ENCODE peak calls at places on chromosomes 1 and 21, in nine cellular contexts. M is lung; U is PC-3; O is CD8-positive, alpha-beta T cell; W is left ventricle myocardium inferior; P is cardiac muscle cell; K is lower lobe of right lung; B is astrocyte; S is right lobe of liver. F is an unnamed sample.

GRCh38 chr1:48526045-48526714 is 54.2 kb upstream of the SPATA6 start:
- DNase-seq in M (peak; percentile 30), B (no peak), W (no peak), O (no peak), U (peak; percentile 35), P (no peak), K (no peak), S (no peak), F (no peak)

GRCh38 chr21:26962516-26963305 is 4.2 kb downstream of the ADAMTS5 start:
- DNase-seq in K (no peak), S (no peak), W (no peak), P (no peak), O (no peak), M (no peak), U (no peak), B (no peak), F (no peak)

GRCh38 chr1:211551628-211552465 is 27.1 kb downstream of the SLC30A1 start:
- DNase-seq in B (peak; percentile 79), O (no peak), P (no peak), W (no peak), M (no peak), S (no peak), K (no peak), U (peak; percentile 50), F (peak; percentile 81)

GRCh38 chr1:6041432-6042062 is 4.1 kb upstream of the KCNAB2 start:
- DNase-seq in W (no peak), P (peak; percentile 58), S (no peak), U (peak; percentile 63), B (no peak), K (peak; percentile 70), M (no peak), O (peak; percentile 36), F (no peak)

GRCh38 chr1:172756029-172756428 is 97.1 kb downstream of the FASLG start:
- DNase-seq in B (no peak), S (no peak), O (no peak), P (no peak), K (no peak), M (no peak), W (no peak), U (no peak), F (no peak)

GRCh38 chr1:228753933-228754332 is 18.7 kb downstream of the RHOU start:
- DNase-seq in B (no peak), P (no peak), S (no peak), K (no peak), M (no peak), W (no peak), U (no peak), O (no peak), F (no peak)

GRCh38 chr1:108561731-108562326 is 1.9 kb downstream of the EEIG2 start:
- DNase-seq in M (peak; percentile 77), O (peak; percentile 88), K (peak; percentile 88), P (peak; percentile 53), U (peak; percentile 84), S (peak; percentile 83), B (no peak), W (peak; percentile 38), F (peak; percentile 40)

GRCh38 chr21:17554619-17555472 is 42.0 kb downstream of the CXADR start:
- DNase-seq in O (no peak), S (no peak), M (no peak), U (peak; percentile 20), K (no peak), W (no peak), B (no peak), P (peak; percentile 42), F (peak; percentile 13)

GRCh38 chr1:60090662-60091061 is 17.1 kb upstream of the C1orf87 start:
- DNase-seq in W (no peak), K (no peak), B (no peak), O (no peak), P (no peak), S (no peak), U (no peak), M (no peak), F (no peak)

DNA sequence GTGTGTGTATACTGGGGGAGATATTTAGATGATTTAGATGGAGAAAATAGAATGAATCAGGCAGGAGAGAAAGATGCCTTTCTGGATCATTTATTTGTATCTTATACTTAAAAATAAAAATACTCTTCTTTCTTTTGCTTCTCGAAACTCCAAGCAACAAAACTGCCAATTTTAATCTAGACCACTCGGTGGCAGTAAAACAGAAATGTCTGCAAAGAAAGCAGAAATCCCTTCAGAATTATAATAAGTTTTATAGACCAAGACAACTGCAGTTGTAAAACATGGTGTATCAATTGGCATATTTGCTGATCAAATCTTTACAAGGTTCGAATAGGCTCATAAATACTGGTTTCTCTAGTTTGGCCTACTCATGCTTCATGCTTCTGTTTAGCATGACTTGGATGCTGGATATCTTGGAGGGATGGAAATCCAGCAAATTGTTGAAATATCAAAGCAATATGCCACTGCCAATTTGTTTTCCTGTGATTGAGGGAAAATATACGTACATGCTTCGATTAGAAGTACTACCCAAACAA is 15.1 kb upstream of the C1orf87 start:
- DNase-seq in O (no peak), K (no peak), M (no peak), B (no peak), S (no peak), W (no peak), P (no peak), U (peak; percentile 30), F (no peak)
- TF ChIP-seq CTCF in O (no peak), K (no peak), M (no peak), B (peak; percentile 27), S (no peak), W (no peak), P (peak; percentile 12), U (peak; percentile 49), F (peak; percentile 26)

GRCh38 chr1:20078166-20078565 is 8.2 kb downstream of the PLA2G5 start:
- DNase-seq in P (no peak), B (no peak), U (no peak), W (no peak), M (no peak), O (no peak), K (no peak), S (no peak), F (no peak)

GRCh38 chr1:20076223-20076622 is 6.2 kb downstream of the PLA2G5 start:
- DNase-seq in B (no peak), O (no peak), M (no peak), U (no peak), P (no peak), W (no peak), S (no peak), K (no peak), F (no peak)

GRCh38 chr1:20075345-20075744 is 5.4 kb downstream of the PLA2G5 start:
- DNase-seq in B (no peak), W (no peak), P (no peak), M (no peak), O (no peak), K (no peak), S (no peak), U (no peak), F (no peak)

GRCh38 chr1:20078711-20079110 is 8.7 kb downstream of the PLA2G5 start:
- DNase-seq in B (no peak), U (no peak), O (no peak), K (no peak), P (no peak), W (no peak), S (no peak), M (no peak), F (no peak)

DNA sequence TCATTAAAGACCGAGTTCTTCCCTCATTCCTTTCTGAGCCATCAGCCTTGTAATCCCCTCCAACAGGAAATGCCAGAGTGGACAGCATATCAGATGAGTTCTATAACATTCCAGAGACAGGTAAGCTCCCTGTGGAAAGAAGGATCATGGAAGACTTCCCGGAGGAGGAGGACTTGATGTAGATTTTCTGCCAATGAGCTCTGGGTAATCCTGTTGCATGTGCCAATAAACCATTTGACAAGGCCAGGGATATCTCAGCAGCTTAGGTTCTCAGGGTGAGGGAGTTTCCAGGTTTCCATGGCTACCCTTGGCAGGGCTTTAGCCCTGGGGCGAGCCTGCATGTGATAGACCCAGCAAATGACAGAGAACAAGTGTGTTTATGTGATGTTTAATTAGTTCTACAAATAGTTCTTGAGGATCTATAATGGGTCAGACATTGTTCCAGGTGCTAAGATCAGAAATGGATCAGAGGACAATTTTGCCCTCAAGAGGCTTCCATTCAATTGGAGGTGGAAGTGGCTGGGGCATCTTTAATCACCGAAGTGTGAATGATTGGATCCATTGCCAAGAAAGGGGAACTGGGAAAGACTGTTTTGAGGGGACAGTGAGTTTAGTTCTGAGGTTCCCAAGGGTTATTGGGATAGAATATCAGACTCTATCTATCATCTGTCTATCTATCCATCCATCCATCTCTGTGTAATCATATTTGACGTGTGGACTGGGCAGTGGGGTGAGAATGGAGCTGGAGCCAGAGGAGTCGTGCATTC is 6.9 kb downstream of the PLA2G5 start:
- DNase-seq in K (no peak), W (no peak), U (no peak), S (no peak), M (no peak), O (no peak), B (no peak), P (no peak), F (no peak)
- H3K27ac ChIP-seq in K (no peak overlapping the region), W (peak overlapping the region; percentile 47), U (no peak overlapping the region), S (no peak overlapping the region), M (no peak overlapping the region), O (no peak overlapping the region), B (no peak overlapping the region), P (no peak overlapping the region), F (no peak overlapping the region)

GRCh38 chr1:209879539-209879938 is 51.8 kb downstream of the UTP25 start:
- DNase-seq in W (no peak), O (no peak), S (no peak), U (peak; percentile 93), P (no peak), M (no peak), B (peak; percentile 56), K (no peak), F (no peak)

GRCh38 chr1:209882942-209883340 is 55.1 kb upstream of the SYT14 start:
- DNase-seq in M (no peak), O (no peak), K (no peak), S (no peak), B (no peak), W (no peak), P (no peak), U (no peak), F (no peak)

GRCh38 chr1:209882286-209882685 is 54.5 kb downstream of the UTP25 start:
- DNase-seq in P (no peak), M (no peak), S (no peak), U (peak; percentile 0), B (no peak), O (no peak), K (no peak), W (no peak), F (no peak)

GRCh38 chr1:209880051-209880450 is 52.3 kb downstream of the UTP25 start:
- DNase-seq in M (no peak), W (no peak), O (no peak), S (no peak), B (no peak), U (no peak), P (no peak), K (no peak), F (no peak)

DNA sequence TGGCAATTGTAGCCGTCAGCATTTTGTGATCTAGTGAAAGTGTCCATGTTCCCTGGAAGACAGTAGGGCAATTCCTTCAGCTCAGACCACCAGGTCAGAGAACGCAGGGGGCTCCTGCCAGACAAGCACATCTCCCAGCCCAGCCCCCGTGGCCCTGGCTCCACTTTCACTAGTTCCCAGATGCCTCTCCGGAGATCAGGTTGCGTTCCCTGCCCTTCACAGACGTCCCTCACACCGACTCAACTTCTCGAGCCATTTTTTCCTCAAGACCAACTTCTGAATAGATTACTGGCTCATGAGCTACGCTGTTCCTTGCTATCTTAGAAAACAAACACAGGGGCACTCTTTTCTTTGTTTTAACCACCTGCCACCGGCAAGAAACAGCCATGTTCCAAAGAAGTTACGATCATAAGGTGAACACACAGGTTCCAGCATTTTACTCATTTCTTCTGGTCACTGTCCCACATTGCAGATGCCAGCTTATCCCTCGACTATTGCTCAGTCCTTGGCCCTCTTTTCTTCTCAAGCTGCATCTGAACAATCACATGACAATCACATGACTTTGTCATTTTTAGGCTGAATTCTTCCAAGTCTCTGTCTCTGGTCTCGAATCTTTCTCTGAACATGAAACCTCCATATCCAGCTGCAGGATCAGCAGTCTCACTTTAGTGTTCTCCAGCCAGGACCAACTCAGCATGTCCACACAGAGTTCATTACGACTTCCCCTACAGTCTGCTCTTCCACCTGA is 53.7 kb downstream of the UTP25 start:
- DNase-seq in U (no peak), S (no peak), P (no peak), W (no peak), K (no peak), M (no peak), B (no peak), O (no peak), F (no peak)
- H3K4me1 ChIP-seq in U (peaks cover 54% of the 10 kb centered on the region), S (no peaks in the 10 kb centered on the region), P (no peaks in the 10 kb centered on the region), W (no peaks in the 10 kb centered on the region), K (peaks cover 3% of the 10 kb centered on the region), M (no peaks in the 10 kb centered on the region), B (peaks cover 53% of the 10 kb centered on the region), O (no peaks in the 10 kb centered on the region), F (peaks cover 36% of the 10 kb centered on the region)

GRCh38 chr1:79852004-79852403 is 845.5 kb upstream of the ADGRL4 start:
- DNase-seq in B (no peak), O (no peak), M (no peak), U (peak; percentile 43), W (no peak), S (no peak), K (no peak), P (no peak), F (no peak)
- TF ChIP-seq CTCF in B (no peak), O (no peak), M (no peak), U (peak; percentile 51), W (no peak), S (no peak), K (no peak), P (no peak), F (no peak)

F was measured in foreskin keratinocyte.